ENCODE peak calls at places on chromosomes 5 and 9, in eight cellular contexts. Y, M, G, C, D, B, Z and V are unnamed samples.

GRCh38 chr9:35481347-35481975 is 8.4 kb upstream of the RUSC2 start:
- DNase-seq in C (peak; percentile 80), D (no peak), B (no peak), G (peak; percentile 60), M (no peak), Z (no peak), Y (peak; percentile 26), V (no peak)

GRCh38 chr5:75961814-75962213 is 121.4 kb upstream of the SV2C start:
- DNase-seq in G (no peak), C (no peak), Z (no peak), B (no peak), M (no peak), Y (no peak), D (no peak), V (no peak)

GRCh38 chr5:151174612-151175101 is 17.1 kb upstream of the ANXA6 start:
- DNase-seq in G (peak; percentile 30), Y (no peak), Z (no peak), B (no peak), D (no peak), M (peak; percentile 48), C (peak; percentile 25), V (no peak)

GRCh38 chr5:8953016-8953415 is 592.9 kb downstream of the SEMA5A start:
- DNase-seq in D (no peak), Z (peak; percentile 51), G (no peak), M (no peak), C (no peak), Y (no peak), B (no peak), V (no peak)

GRCh38 chr9:134210908-134211810 is 46.8 kb upstream of the RNU6ATAC start:
- DNase-seq in Z (no peak), Y (no peak), C (no peak), G (no peak), D (no peak), B (no peak), M (no peak), V (no peak)

GRCh38 chr9:21455320-21455719 is 15.1 kb downstream of the IFNA1 start:
- DNase-seq in D (peak; percentile 19), M (no peak), B (no peak), C (peak; percentile 49), Y (peak; percentile 7), Z (peak; percentile 5), G (peak; percentile 72), V (no peak)

GRCh38 chr5:36875051-36875788 is 1.3 kb upstream of the NIPBL start:
- DNase-seq in D (peak; percentile 44), Z (peak; percentile 77), B (peak; percentile 33), Y (peak; percentile 28), G (peak; percentile 78), C (peak; percentile 43), M (peak; percentile 73), V (no peak)

GRCh38 chr9:115593587-115594091 is 475.7 kb upstream of the TNC start:
- DNase-seq in M (no peak), G (peak; percentile 65), D (peak; percentile 26), C (peak; percentile 68), B (no peak), Y (peak; percentile 32), Z (no peak), V (no peak)

GRCh38 chr9:130172858-130173461 is 756 bp downstream of the NCS1 start:
- DNase-seq in B (peak; percentile 36), G (peak; percentile 42), D (no peak), C (no peak), Y (peak; percentile 66), Z (no peak), M (peak; percentile 70), V (no peak)

GRCh38 chr5:168296687-168297086 is 5.2 kb downstream of the WWC1 start:
- DNase-seq in Y (no peak), Z (no peak), G (peak; percentile 41), C (no peak), D (no peak), M (no peak), B (no peak), V (no peak)

GRCh38 chr5:171120986-171121622 is 187.9 kb upstream of the TLX3 start:
- DNase-seq in G (no peak), Z (no peak), D (no peak), Y (no peak), M (no peak), B (no peak), C (no peak), V (no peak)

GRCh38 chr9:86525182-86525581 is 171.0 kb upstream of the TUT7 start:
- DNase-seq in D (no peak), G (peak; percentile 3), C (no peak), Z (no peak), B (no peak), M (no peak), Y (no peak), V (no peak)

GRCh38 chr5:174951151-174951780 is 226.9 kb downstream of the MSX2 start:
- DNase-seq in M (peak; percentile 69), C (peak; percentile 69), Y (peak; percentile 74), G (peak; percentile 90), D (peak; percentile 43), B (peak; percentile 3), Z (peak; percentile 69), V (no peak)

GRCh38 chr5:134905246-134905996 is 490 bp downstream of the PCBD2 start:
- DNase-seq in G (peak; percentile 64), C (peak; percentile 66), D (peak; percentile 81), Y (peak; percentile 50), M (no peak), Z (peak; percentile 66), B (peak; percentile 57), V (no peak)

GRCh38 chr9:133832836-133833235 is 94.7 kb upstream of the SARDH start:
- DNase-seq in Y (no peak), M (no peak), G (no peak), C (no peak), B (no peak), Z (no peak), D (no peak), V (no peak)

GRCh38 chr9:133842174-133842573 is 104.0 kb upstream of the SARDH start:
- DNase-seq in D (peak; percentile 58), C (no peak), Z (no peak), Y (no peak), G (peak; percentile 48), B (no peak), M (no peak), V (no peak)

GRCh38 chr5:171432581-171433351 is 13.3 kb downstream of the FGF18 start:
- DNase-seq in Z (no peak), M (no peak), G (no peak), Y (no peak), D (no peak), B (no peak), C (no peak), V (no peak)

GRCh38 chr5:27308151-27308550 is 269.8 kb upstream of the CDH9 start:
- DNase-seq in Z (no peak), C (peak; percentile 20), Y (no peak), D (no peak), G (no peak), M (no peak), B (no peak), V (no peak)

GRCh38 chr9:35349287-35349990 is 140.5 kb upstream of the RUSC2 start:
- DNase-seq in B (no peak), M (no peak), C (no peak), D (no peak), G (no peak), Z (no peak), Y (no peak), V (no peak)

GRCh38 chr5:176837707-176838115 is 27.4 kb downstream of the UNC5A start:
- DNase-seq in Z (no peak), M (peak; percentile 95), C (peak; percentile 79), B (peak; percentile 48), G (peak; percentile 92), Y (peak; percentile 69), D (no peak), V (no peak)

GRCh38 chr9:522658-523057 is 308.0 kb downstream of the DOCK8 start:
- DNase-seq in Z (no peak), M (no peak), D (no peak), G (no peak), B (no peak), C (no peak), Y (no peak), V (no peak)

GRCh38 chr9:92637331-92637730 is 32.6 kb downstream of the IPPK start:
- DNase-seq in M (no peak), Y (no peak), D (no peak), Z (no peak), G (no peak), C (no peak), B (no peak), V (peak; percentile 87)